ENCODE peak calls at places on chromosomes 16 and 17, in five cellular contexts. V is transverse colon, D is fibroblast of the conjunctiva, K is NCI-H446 treated with DMSO at 0.1 percent for 48 hours, O is activated T-cell treated with anti-CD3 and anti-CD28 coated beads for 24 hours. N is an unnamed sample.

GRCh38 chr17:16398270-16399267 is 16.8 kb upstream of the TRPV2 start:
- DNase-seq in V (no peak), D (no peak), K (no peak), O (no peak), N (peak; percentile 52)

GRCh38 chr17:15051913-15052312 is 213.2 kb downstream of the PMP22 start:
- DNase-seq in V (no peak), D (no peak), K (no peak), O (no peak), N (no peak)

GRCh38 chr17:49993423-49994037 is 1.5 kb downstream of the DLX3 start:
- DNase-seq in V (no peak), D (no peak), K (no peak), O (no peak), N (peak; percentile 65)

GRCh38 chr16:89210904-89211515 is 6.5 kb upstream of the ZNF778 start:
- DNase-seq in V (no peak), D (no peak), K (peak; percentile 31), O (no peak), N (no peak)

GRCh38 chr17:8253801-8254200 is 4.7 kb downstream of the PFAS start:
- DNase-seq in V (no peak), D (no peak), K (no peak), O (no peak), N (peak; percentile 21)

GRCh38 chr17:74452027-74452840 is 14.2 kb upstream of the CD300A start:
- DNase-seq in V (no peak), D (no peak), K (peak; percentile 73), O (no peak), N (no peak)

GRCh38 chr16:77898671-77899211 is 110.4 kb downstream of the VAT1L start:
- DNase-seq in V (no peak), D (peak; percentile 72), K (no peak), O (no peak), N (peak; percentile 58)

GRCh38 chr16:27591837-27592236 is 41.9 kb downstream of the KATNIP start:
- DNase-seq in V (no peak), D (no peak), K (no peak), O (no peak), N (no peak)

GRCh38 chr17:42275527-42276358 is 448 bp downstream of the STAT5B start:
- DNase-seq in V (peak; percentile 19), D (no peak), K (no peak), O (peak; percentile 27), N (no peak)

GRCh38 chr16:51355871-51356270 is 204.8 kb upstream of the SALL1 start:
- DNase-seq in V (no peak), D (no peak), K (no peak), O (no peak), N (no peak)

GRCh38 chr17:73584987-73585386 is 59.3 kb downstream of the SDK2 start:
- DNase-seq in V (no peak), D (no peak), K (no peak), O (no peak), N (no peak)

GRCh38 chr17:2871720-2872119 is 75.5 kb downstream of the RAP1GAP2 start:
- DNase-seq in V (no peak), D (no peak), K (no peak), O (no peak), N (no peak)

GRCh38 chr16:51150894-51151320 is at the start of gene SALL1:
- DNase-seq in V (no peak), D (no peak), K (no peak), O (no peak), N (no peak)

GRCh38 chr16:57941016-57941656 is 29.8 kb downstream of the CNGB1 start:
- DNase-seq in V (peak; percentile 41), D (no peak), K (peak; percentile 42), O (no peak), N (peak; percentile 89)

GRCh38 chr16:88468289-88469129 is 15.4 kb downstream of the ZFPM1 start:
- DNase-seq in V (no peak), D (no peak), K (no peak), O (no peak), N (no peak)

GRCh38 chr17:78517421-78517820 is 59.8 kb downstream of the DNAH17 start:
- DNase-seq in V (no peak), D (no peak), K (no peak), O (no peak), N (no peak)

GRCh38 chr17:2085648-2085949 is 30.7 kb downstream of the HIC1 start:
- DNase-seq in V (no peak), D (no peak), K (no peak), O (no peak), N (no peak)

GRCh38 chr17:20896153-20896649 is 146.6 kb downstream of the USP22 start:
- DNase-seq in V (peak; percentile 13), D (no peak), K (no peak), O (peak; percentile 8), N (peak; percentile 7)

GRCh38 chr17:18257747-18258355 is 687 bp downstream of the FLII start:
- DNase-seq in V (peak; percentile 86), D (peak; percentile 34), K (no peak), O (peak; percentile 11), N (peak; percentile 83)

GRCh38 chr16:18948372-18949020 is 22.3 kb upstream of the SMG1 start:
- DNase-seq in V (no peak), D (no peak), K (peak; percentile 17), O (no peak), N (no peak)

GRCh38 chr17:78127240-78127887 is 1.2 kb downstream of the TMC6 start:
- DNase-seq in V (peak; percentile 75), D (no peak), K (no peak), O (no peak), N (no peak)

GRCh38 chr16:11632455-11632921 is 35.8 kb upstream of the SNN start:
- DNase-seq in V (peak; percentile 35), D (peak; percentile 43), K (no peak), O (no peak), N (no peak)

GRCh38 chr16:85735225-85735722 is 15.6 kb downstream of the C16orf74 start:
- DNase-seq in V (peak; percentile 67), D (no peak), K (no peak), O (no peak), N (no peak)

GRCh38 chr17:67260051-67260987 is 15.3 kb upstream of the HELZ start:
- DNase-seq in V (peak; percentile 14), D (peak; percentile 76), K (no peak), O (no peak), N (peak; percentile 74)

GRCh38 chr16:3348547-3349167 is 7.0 kb upstream of the OR2C1 start:
- DNase-seq in V (no peak), D (no peak), K (no peak), O (no peak), N (no peak)

GRCh38 chr17:63848834-63849689 is 6.6 kb upstream of the SMARCD2 start:
- DNase-seq in V (peak; percentile 93), D (peak; percentile 84), K (no peak), O (peak; percentile 95), N (peak; percentile 90)

GRCh38 chr16:25034916-25035315 is 19.7 kb upstream of the ARHGAP17 start:
- DNase-seq in V (no peak), D (no peak), K (no peak), O (no peak), N (no peak)

GRCh38 chr17:31559647-31560501 is 168.4 kb downstream of the RAB11FIP4 start:
- DNase-seq in V (no peak), D (no peak), K (no peak), O (no peak), N (peak; percentile 35)